ENCODE peak calls at places on chromosomes 3 and 15, in five cellular contexts. P is activated T-cell treated with anti-CD3 and anti-CD28 coated beads for 24 hours, G is activated gamma-delta T cell treated with Interleukin-2 at 50 U/mL for 16 hours, D is T-helper 9 cell, W is LoVo. C is an unnamed sample.

GRCh38 chr15:60324706-60325438 is 72.9 kb downstream of the ANXA2 start:
- DNase-seq in D (no peak), W (no peak), G (no peak), P (no peak), C (no peak)

GRCh38 chr15:62291262-62291661 is 126.2 kb upstream of the C2CD4B start:
- DNase-seq in P (no peak), D (no peak), G (no peak), W (no peak), C (no peak)

GRCh38 chr3:170128977-170129431 is 52.5 kb downstream of the PHC3 start:
- DNase-seq in P (no peak), W (no peak), G (no peak), D (no peak), C (no peak)

GRCh38 chr15:42118650-42119531 is 24.5 kb upstream of the PLA2G4D start:
- DNase-seq in P (no peak), G (no peak), W (no peak), D (no peak), C (no peak)

GRCh38 chr3:15899438-15899837 is 101.7 kb upstream of the ANKRD28 start:
- DNase-seq in W (no peak), D (no peak), P (no peak), G (no peak), C (no peak)

GRCh38 chr3:108090701-108091497 is at the start of gene CD47:
- DNase-seq in G (peak), W (peak), P (peak), D (peak), C (peak)

GRCh38 chr3:20039765-20040475 is at the start of gene KAT2B:
- DNase-seq in P (peak), W (peak), G (peak), D (peak), C (peak)

GRCh38 chr3:61452536-61452991 is 108.8 kb upstream of the PTPRG start:
- DNase-seq in D (no peak), P (no peak), W (no peak), G (no peak), C (no peak)

GRCh38 chr3:150653110-150653561 is 50.0 kb downstream of the SELENOT start:
- DNase-seq in G (no peak), P (no peak), D (no peak), W (no peak), C (no peak)

GRCh38 chr3:40476478-40477470 is at the start of gene ZNF619:
- DNase-seq in P (peak), D (peak), W (peak), G (peak), C (peak)

GRCh38 chr3:151305778-151306157 is 10.9 kb downstream of the GPR87 start:
- DNase-seq in D (no peak), G (no peak), W (no peak), P (no peak), C (no peak)

GRCh38 chr15:57640935-57641682 is 49.4 kb downstream of the MYZAP start:
- DNase-seq in D (no peak), P (no peak), W (no peak), G (no peak), C (no peak)

GRCh38 chr3:6179761-6180160 is 681.2 kb upstream of the GRM7 start:
- DNase-seq in G (no peak), D (no peak), P (no peak), W (no peak), C (no peak)

GRCh38 chr15:61033319-61033718 is 195.8 kb downstream of the RORA start:
- DNase-seq in P (no peak), G (no peak), W (no peak), D (no peak), C (no peak)

GRCh38 chr3:75048650-75049049 is 434.2 kb upstream of the CNTN3 start:
- DNase-seq in P (no peak), W (no peak), D (no peak), G (no peak), C (no peak)

GRCh38 chr3:178419078-178419477 is 117.2 kb upstream of the KCNMB2 start:
- DNase-seq in W (no peak), P (no peak), G (no peak), D (no peak), C (no peak)